ENCODE peak calls at places on chromosomes 12 and 14, in five cellular contexts. One of them, this sample, is unnamed.

GRCh38 chr14:54312166-54312801 is 84.5 kb upstream of the CDKN3 start:
- DNase-seq in breast epithelium: peak
- DNase-seq in colonic mucosa: no peak
- DNase-seq in right atrium auricular region: no peak
- DNase-seq in choroid plexus epithelial cell: peak
- DNase-seq in this sample: peak

GRCh38 chr14:65864549-65864948 is 452.0 kb downstream of the FUT8 start:
- DNase-seq in right atrium auricular region: no peak
- DNase-seq in colonic mucosa: no peak
- DNase-seq in choroid plexus epithelial cell: no peak
- DNase-seq in breast epithelium: no peak
- DNase-seq in this sample: no peak

GRCh38 chr14:59101441-59101840 is 87.0 kb upstream of the DAAM1 start:
- DNase-seq in colonic mucosa: no peak
- DNase-seq in breast epithelium: no peak
- DNase-seq in choroid plexus epithelial cell: no peak
- DNase-seq in right atrium auricular region: no peak
- DNase-seq in this sample: no peak

GRCh38 chr14:42424501-42424900 is 817.8 kb downstream of the LRFN5 start:
- DNase-seq in right atrium auricular region: no peak
- DNase-seq in colonic mucosa: no peak
- DNase-seq in breast epithelium: no peak
- DNase-seq in choroid plexus epithelial cell: peak
- DNase-seq in this sample: peak

GRCh38 chr14:92105073-92105844 is 1.1 kb downstream of the ATXN3 start:
- DNase-seq in colonic mucosa: no peak
- DNase-seq in breast epithelium: no peak
- DNase-seq in right atrium auricular region: no peak
- DNase-seq in choroid plexus epithelial cell: peak
- DNase-seq in this sample: no peak

GRCh38 chr12:105933671-105934665 is 204.8 kb downstream of the NUAK1 start:
- DNase-seq in colonic mucosa: peak
- DNase-seq in choroid plexus epithelial cell: peak
- DNase-seq in breast epithelium: peak
- DNase-seq in right atrium auricular region: peak
- DNase-seq in this sample: peak

GRCh38 chr14:74698471-74698870 is 14.4 kb downstream of the AREL1 start:
- DNase-seq in breast epithelium: no peak
- DNase-seq in right atrium auricular region: no peak
- DNase-seq in colonic mucosa: no peak
- DNase-seq in choroid plexus epithelial cell: no peak
- DNase-seq in this sample: no peak

GRCh38 chr12:131028587-131029338 is 75.1 kb downstream of the ADGRD1 start:
- DNase-seq in choroid plexus epithelial cell: no peak
- DNase-seq in colonic mucosa: no peak
- DNase-seq in right atrium auricular region: no peak
- DNase-seq in breast epithelium: no peak
- DNase-seq in this sample: no peak

GRCh38 chr14:55373784-55374725 is 37.6 kb downstream of the ATG14 start:
- DNase-seq in choroid plexus epithelial cell: peak
- DNase-seq in colonic mucosa: no peak
- DNase-seq in right atrium auricular region: no peak
- DNase-seq in breast epithelium: no peak
- DNase-seq in this sample: peak

GRCh38 chr14:85991156-85991555 is 461.2 kb downstream of the FLRT2 start:
- DNase-seq in right atrium auricular region: no peak
- DNase-seq in choroid plexus epithelial cell: peak
- DNase-seq in colonic mucosa: no peak
- DNase-seq in breast epithelium: no peak
- DNase-seq in this sample: no peak

GRCh38 chr14:64410084-64410774 is 22.1 kb downstream of the MTHFD1 start:
- DNase-seq in right atrium auricular region: no peak
- DNase-seq in colonic mucosa: no peak
- DNase-seq in choroid plexus epithelial cell: peak
- DNase-seq in breast epithelium: no peak
- DNase-seq in this sample: peak

GRCh38 chr14:100076133-100076532 is 10.9 kb downstream of the EVL start:
- DNase-seq in choroid plexus epithelial cell: peak
- DNase-seq in breast epithelium: no peak
- DNase-seq in colonic mucosa: no peak
- DNase-seq in right atrium auricular region: no peak
- DNase-seq in this sample: peak

GRCh38 chr12:43332977-43333649 is 218.9 kb downstream of the ADAMTS20 start:
- DNase-seq in choroid plexus epithelial cell: peak
- DNase-seq in right atrium auricular region: no peak
- DNase-seq in colonic mucosa: no peak
- DNase-seq in breast epithelium: no peak
- DNase-seq in this sample: peak

GRCh38 chr12:53985358-53985899 is 483 bp downstream of the HOXC10 start:
- DNase-seq in choroid plexus epithelial cell: no peak
- DNase-seq in colonic mucosa: no peak
- DNase-seq in breast epithelium: no peak
- DNase-seq in right atrium auricular region: no peak
- DNase-seq in this sample: no peak

GRCh38 chr12:96354326-96354725 is 45.9 kb downstream of the CDK17 start:
- DNase-seq in breast epithelium: no peak
- DNase-seq in choroid plexus epithelial cell: peak
- DNase-seq in colonic mucosa: no peak
- DNase-seq in right atrium auricular region: no peak
- DNase-seq in this sample: peak

DNA sequence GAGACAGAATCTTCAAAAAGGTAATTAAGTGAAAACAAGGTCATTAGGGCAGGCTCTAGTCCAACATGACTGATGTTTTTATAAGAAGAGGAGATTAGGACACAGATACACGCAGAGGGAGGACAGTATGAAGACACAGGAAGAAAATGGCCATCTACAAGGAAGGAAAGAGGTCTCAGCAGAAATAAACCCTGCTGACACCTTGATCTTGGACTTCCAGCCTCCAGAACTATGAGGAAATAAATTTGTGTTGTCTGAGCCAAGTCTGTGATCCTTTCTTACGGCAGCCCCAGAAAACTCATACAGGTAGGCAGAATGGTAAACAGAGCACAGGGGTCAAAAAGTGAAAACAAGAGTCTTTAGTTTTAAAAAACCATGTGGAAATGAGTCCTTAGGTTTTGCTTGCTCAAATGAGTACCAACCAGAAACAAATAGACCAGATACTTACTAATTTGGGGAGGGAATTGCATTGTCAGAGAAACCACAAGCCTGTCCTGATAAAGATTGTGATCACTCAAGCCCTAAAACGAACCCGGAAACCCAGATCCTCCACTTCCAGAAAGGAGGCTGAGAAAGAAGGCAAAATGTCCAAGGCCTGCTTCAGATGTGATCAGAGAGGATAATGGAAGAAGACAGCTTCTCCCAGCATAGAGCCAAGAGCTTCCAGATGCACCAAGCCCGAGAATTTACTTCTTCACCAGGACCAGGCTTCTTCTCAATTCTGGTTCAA is 93.9 kb downstream of the DUSP6 start:
- DNase-seq in colonic mucosa: no peak
- DNase-seq in choroid plexus epithelial cell: no peak
- DNase-seq in breast epithelium: no peak
- DNase-seq in right atrium auricular region: no peak
- DNase-seq in this sample: no peak
- TF ChIP-seq CTCF in colonic mucosa: no peak
- TF ChIP-seq CTCF in choroid plexus epithelial cell: no peak
- TF ChIP-seq CTCF in breast epithelium: no peak
- TF ChIP-seq CTCF in right atrium auricular region: no peak
- TF ChIP-seq CTCF in this sample: no peak

GRCh38 chr14:90815567-90815816 is 738 bp downstream of the TTC7B start:
- DNase-seq in choroid plexus epithelial cell: no peak
- DNase-seq in colonic mucosa: no peak
- DNase-seq in right atrium auricular region: no peak
- DNase-seq in breast epithelium: no peak
- DNase-seq in this sample: no peak

GRCh38 chr14:90815817-90816662 is at the start of gene TTC7B:
- DNase-seq in right atrium auricular region: no peak
- DNase-seq in colonic mucosa: no peak
- DNase-seq in choroid plexus epithelial cell: peak
- DNase-seq in breast epithelium: no peak
- DNase-seq in this sample: no peak

GRCh38 chr14:90812109-90812508 is 4.1 kb downstream of the TTC7B start:
- DNase-seq in colonic mucosa: no peak
- DNase-seq in choroid plexus epithelial cell: no peak
- DNase-seq in breast epithelium: no peak
- DNase-seq in right atrium auricular region: no peak
- DNase-seq in this sample: no peak

GRCh38 chr14:90816686-90817436 is 631 bp upstream of the TTC7B start:
- DNase-seq in choroid plexus epithelial cell: no peak
- DNase-seq in breast epithelium: no peak
- DNase-seq in right atrium auricular region: no peak
- DNase-seq in colonic mucosa: no peak
- DNase-seq in this sample: no peak

GRCh38 chr14:90814806-90815566 is 1.2 kb downstream of the TTC7B start:
- DNase-seq in choroid plexus epithelial cell: no peak
- DNase-seq in breast epithelium: no peak
- DNase-seq in right atrium auricular region: no peak
- DNase-seq in colonic mucosa: no peak
- DNase-seq in this sample: no peak
- H3K4me3 ChIP-seq in choroid plexus epithelial cell: peak
- H3K4me3 ChIP-seq in breast epithelium: peak
- H3K4me3 ChIP-seq in right atrium auricular region: peak
- H3K4me3 ChIP-seq in colonic mucosa: peak
- H3K4me3 ChIP-seq in this sample: peak

DNA sequence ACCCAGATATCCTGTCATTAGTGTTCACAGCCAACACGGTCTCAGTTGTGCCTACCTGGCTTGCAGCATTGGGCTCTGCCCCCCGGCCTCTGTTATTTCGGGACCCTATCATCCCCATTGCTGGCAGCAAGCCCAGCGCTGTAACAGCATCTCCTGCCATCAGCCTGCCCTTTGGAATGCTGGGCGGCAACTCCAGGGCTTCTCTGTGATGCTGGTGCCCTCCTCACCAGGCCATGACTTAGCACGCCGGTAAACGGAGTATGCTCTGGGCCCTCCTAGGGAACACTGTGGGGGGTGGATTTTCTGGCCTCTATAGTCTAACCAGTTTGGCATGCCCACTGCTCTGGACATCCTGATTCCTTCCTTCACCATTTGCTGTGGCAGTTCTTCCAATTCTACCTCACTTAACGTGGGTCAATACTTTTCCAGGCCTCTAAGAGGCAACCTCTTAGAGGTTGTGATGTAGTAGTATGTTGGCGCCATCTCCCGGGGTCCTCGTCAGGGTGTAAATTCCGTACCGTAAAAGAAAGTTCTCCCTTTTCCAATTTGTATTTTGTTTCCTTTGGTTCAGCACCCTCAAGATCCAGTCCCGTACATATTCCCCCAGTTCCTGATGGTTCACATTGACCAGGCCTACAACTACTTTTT is 80.0 kb downstream of the SINHCAF start:
- DNase-seq in choroid plexus epithelial cell: peak
- DNase-seq in breast epithelium: no peak
- DNase-seq in right atrium auricular region: no peak
- DNase-seq in colonic mucosa: no peak
- DNase-seq in this sample: peak
- TF ChIP-seq CTCF in choroid plexus epithelial cell: peak
- TF ChIP-seq CTCF in breast epithelium: no peak
- TF ChIP-seq CTCF in right atrium auricular region: no peak
- TF ChIP-seq CTCF in colonic mucosa: no peak
- TF ChIP-seq CTCF in this sample: peak

DNA sequence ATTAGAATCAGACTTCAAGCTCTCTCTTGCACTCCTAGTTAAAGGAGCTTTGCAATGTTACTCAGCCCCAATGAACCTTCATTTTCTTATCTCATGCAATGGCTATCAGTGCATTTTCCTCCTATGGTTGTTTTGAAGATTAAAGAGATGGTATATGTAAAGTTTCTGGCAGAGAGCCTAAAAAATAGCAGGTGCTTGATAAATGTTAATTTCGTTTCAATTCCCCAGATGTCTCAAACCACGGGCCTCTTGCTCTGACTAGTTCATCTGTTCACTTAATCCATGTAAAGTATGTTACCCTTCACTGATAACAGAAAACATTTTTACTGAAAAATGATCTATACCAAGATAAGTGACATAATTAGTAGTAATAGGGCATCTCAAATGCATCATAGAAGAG is 735.4 kb upstream of the USP15 start:
- DNase-seq in choroid plexus epithelial cell: no peak
- DNase-seq in right atrium auricular region: no peak
- DNase-seq in breast epithelium: no peak
- DNase-seq in colonic mucosa: no peak
- DNase-seq in this sample: no peak
- H3K4me3 ChIP-seq in choroid plexus epithelial cell: no peak
- H3K4me3 ChIP-seq in right atrium auricular region: no peak
- H3K4me3 ChIP-seq in breast epithelium: no peak
- H3K4me3 ChIP-seq in colonic mucosa: no peak
- H3K4me3 ChIP-seq in this sample: no peak

DNA sequence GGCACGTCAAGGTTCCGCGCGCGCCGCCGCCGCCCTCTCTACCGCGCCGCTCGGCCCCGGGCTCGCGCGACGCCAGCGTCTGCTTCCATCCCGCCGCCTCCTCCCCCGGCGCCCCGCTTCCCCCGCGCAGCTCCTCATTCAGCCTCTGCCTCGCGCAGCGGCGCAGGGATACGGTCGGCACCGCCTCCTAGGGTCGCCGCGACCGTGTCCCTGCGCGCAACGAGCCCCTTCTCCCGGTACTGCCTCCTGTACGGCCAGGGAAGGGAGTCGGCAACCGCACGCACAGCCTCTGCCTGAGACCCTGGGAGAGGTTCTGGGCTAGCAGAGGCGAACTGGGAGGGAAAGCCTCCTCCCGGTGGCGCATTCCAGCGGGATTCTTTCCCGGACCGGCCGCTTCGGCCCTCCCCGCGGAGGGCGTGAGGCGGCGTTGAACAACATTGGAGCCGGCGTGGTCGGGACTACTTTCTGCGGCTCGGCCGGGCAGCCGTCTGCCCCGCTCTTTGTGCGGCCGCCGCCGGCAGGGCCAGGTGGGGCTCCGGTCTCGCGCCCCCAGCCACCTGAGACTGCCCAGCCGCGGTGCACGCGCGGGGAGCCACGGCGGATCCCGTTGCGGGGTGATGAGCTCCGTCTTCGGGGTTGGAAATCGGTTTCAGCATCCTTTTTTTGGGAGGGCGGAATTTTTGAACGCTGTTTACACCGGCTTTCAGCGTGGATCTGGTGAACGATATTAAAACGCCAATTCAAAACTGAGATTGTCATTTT is at the start of gene LRP6:
- DNase-seq in breast epithelium: peak
- DNase-seq in right atrium auricular region: peak
- DNase-seq in colonic mucosa: peak
- DNase-seq in choroid plexus epithelial cell: peak
- DNase-seq in this sample: peak
- TF ChIP-seq CTCF in breast epithelium: no peak
- TF ChIP-seq CTCF in right atrium auricular region: peak
- TF ChIP-seq CTCF in colonic mucosa: no peak
- TF ChIP-seq CTCF in choroid plexus epithelial cell: peak
- TF ChIP-seq CTCF in this sample: no peak